ENCODE peak calls at places on chromosomes 7 and 10, in four cellular contexts. G, C, V and X are unnamed samples. For H3K4me1, the result is how much of the 10 kb centered on the place peaks cover.

GRCh38 chr7:84194484-84195260 is at the start of gene SEMA3A:
- DNase-seq in C (peak), V (peak), G (no peak), X (peak)

GRCh38 chr7:84985073-84985784 is 201.6 kb downstream of the SEMA3D start:
- DNase-seq in C (no peak), G (no peak), V (peak), X (no peak)

GRCh38 chr10:125878957-125879835 is 1.9 kb downstream of the DHX32 start:
- DNase-seq in V (peak), G (no peak), C (no peak), X (peak)

GRCh38 chr7:33251261-33251660 is 121.9 kb downstream of the BBS9 start:
- DNase-seq in G (no peak), C (no peak), V (peak), X (no peak)

GRCh38 chr7:122311280-122311679 is 6.7 kb upstream of the FEZF1 start:
- DNase-seq in G (peak), C (peak), V (no peak), X (peak)

GRCh38 chr7:150358433-150358832 is 10.2 kb upstream of the REPIN1 start:
- DNase-seq in C (no peak), V (no peak), G (no peak), X (no peak)

GRCh38 chr10:43039629-43040481 is 37.0 kb upstream of the RET start:
- DNase-seq in G (peak), C (peak), V (no peak), X (no peak)

GRCh38 chr10:89242840-89243586 is 8.6 kb downstream of the LIPA start:
- DNase-seq in C (no peak), V (no peak), G (no peak), X (no peak)

GRCh38 chr7:67821116-67821515 is 824.5 kb downstream of the TYW1 start:
- DNase-seq in G (no peak), V (no peak), C (no peak), X (no peak)

GRCh38 chr10:102593074-102593803 is 51.0 kb upstream of the TRIM8 start:
- DNase-seq in V (peak), G (no peak), C (no peak), X (peak)

GRCh38 chr10:69408318-69409175 is 8.2 kb downstream of the TACR2 start:
- DNase-seq in G (peak), C (peak), V (peak), X (peak)

GRCh38 chr7:80918909-80919721 is at the start of gene SEMA3C:
- DNase-seq in G (peak), C (peak), V (peak), X (peak)

GRCh38 chr7:82572195-82572880 is 128.8 kb upstream of the CACNA2D1 start:
- DNase-seq in C (peak), V (peak), G (peak), X (peak)

GRCh38 chr10:27865221-27865635 is 119.6 kb upstream of the MKX start:
- DNase-seq in G (no peak), V (peak), C (no peak), X (no peak)

GRCh38 chr10:133056651-133057178 is 31.0 kb upstream of the ADGRA1 start:
- DNase-seq in G (no peak), V (no peak), C (no peak), X (no peak)

GRCh38 chr7:94133460-94133859 is 129.3 kb upstream of the BET1 start:
- DNase-seq in V (no peak), G (no peak), C (no peak), X (peak)

GRCh38 chr10:99708428-99709010 is 23.4 kb downstream of the COX15 start:
- DNase-seq in G (no peak), C (no peak), V (peak), X (no peak)

GRCh38 chr7:138992052-138992531 is 10.9 kb upstream of the KIAA1549 start:
- DNase-seq in V (peak), C (no peak), G (no peak), X (no peak)

GRCh38 chr7:128740996-128741395 is 1.8 kb downstream of the CALU start:
- DNase-seq in G (no peak), C (no peak), V (no peak), X (no peak)

GRCh38 chr10:17235136-17235535 is 7.1 kb downstream of the VIM start:
- DNase-seq in G (no peak), C (peak), V (no peak), X (peak)

GRCh38 chr10:133274751-133275682 is 1.7 kb downstream of the ADAM8 start:
- DNase-seq in C (no peak), V (no peak), G (no peak), X (no peak)

GRCh38 chr10:71812016-71812912 is 38.8 kb downstream of the PSAP start:
- DNase-seq in C (peak), V (peak), G (peak), X (peak)

GRCh38 chr7:136275794-136276193 is 298.6 kb upstream of the MTPN start:
- DNase-seq in C (no peak), V (no peak), G (no peak), X (no peak)

GRCh38 chr7:137146996-137147720 is 196.4 kb downstream of the PTN start:
- DNase-seq in G (no peak), V (no peak), C (no peak), X (no peak)

GRCh38 chr7:676246-676971 is 50.1 kb upstream of the DNAAF5 start:
- DNase-seq in G (no peak), C (no peak), V (no peak), X (no peak)

GRCh38 chr7:105916603-105917002 is 40.2 kb upstream of the ATXN7L1 start:
- DNase-seq in V (peak), C (no peak), G (no peak), X (no peak)

GRCh38 chr7:108329514-108329913 is 126.7 kb downstream of the NRCAM start:
- DNase-seq in G (no peak), C (no peak), V (no peak), X (no peak)

GRCh38 chr10:131132681-131133080 is 178.8 kb downstream of the TCERG1L start:
- DNase-seq in G (no peak), C (no peak), V (no peak), X (no peak)

GRCh38 chr10:127909716-127910463 is 3.0 kb downstream of the PTPRE start:
- DNase-seq in V (no peak), G (no peak), C (peak), X (no peak)

GRCh38 chr10:63666836-63667383 is 145.7 kb downstream of the REEP3 start:
- DNase-seq in C (no peak), G (no peak), V (peak), X (no peak)

DNA sequence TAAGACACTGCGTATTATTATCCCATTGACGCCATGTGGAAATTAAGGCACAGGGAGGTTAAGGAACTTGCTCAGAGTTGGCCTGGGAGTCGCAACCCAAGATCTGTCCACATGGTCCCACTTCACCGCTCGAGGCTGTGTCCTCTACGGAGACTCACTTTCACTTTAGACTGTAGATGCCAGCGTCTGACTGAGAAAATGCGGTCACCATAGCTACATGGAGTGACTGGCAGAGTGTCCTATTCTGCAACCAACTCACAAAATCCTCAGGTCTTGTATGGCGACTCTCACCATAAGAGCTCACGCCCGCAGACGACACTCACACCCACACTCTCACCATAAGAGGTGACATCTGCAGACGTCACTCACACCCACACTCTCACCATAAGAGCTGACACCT is 257.9 kb downstream of the PTPRN2 start:
- DNase-seq in V (no peak), C (no peak), G (no peak), X (no peak)
- H3K4me1 ChIP-seq in V (under half), C (under half), G (under half), X (under half)

GRCh38 chr7:44445986-44446671 is 44.3 kb downstream of the NUDCD3 start:
- DNase-seq in V (no peak), G (no peak), C (no peak), X (no peak)

GRCh38 chr7:44448922-44449321 is 41.5 kb downstream of the NUDCD3 start:
- DNase-seq in G (no peak), V (peak), C (no peak), X (no peak)

GRCh38 chr7:44449531-44449930 is 40.9 kb downstream of the NUDCD3 start:
- DNase-seq in G (no peak), C (no peak), V (peak), X (no peak)

GRCh38 chr7:44447874-44448425 is 42.5 kb downstream of the NUDCD3 start:
- DNase-seq in V (no peak), G (no peak), C (no peak), X (no peak)

GRCh38 chr7:44448456-44448855 is 42.0 kb downstream of the NUDCD3 start:
- DNase-seq in V (peak), C (no peak), G (no peak), X (no peak)
- H3K56ac ChIP-seq in V (no peak), C (no peak), G (no peak), X (no peak)

GRCh38 chr7:116219288-116219687 is 8.9 kb downstream of the TES start:
- DNase-seq in G (no peak), V (no peak), C (no peak), X (no peak)
- H3K4me1 ChIP-seq in G (under half), V (under half), C (under half), X (under half)

GRCh38 chr10:7090529-7090928 is 320.3 kb downstream of the SFMBT2 start:
- DNase-seq in C (no peak), V (peak), G (no peak), X (no peak)
- H3K56ac ChIP-seq in C (no peak), V (no peak), G (no peak), X (no peak)

DNA sequence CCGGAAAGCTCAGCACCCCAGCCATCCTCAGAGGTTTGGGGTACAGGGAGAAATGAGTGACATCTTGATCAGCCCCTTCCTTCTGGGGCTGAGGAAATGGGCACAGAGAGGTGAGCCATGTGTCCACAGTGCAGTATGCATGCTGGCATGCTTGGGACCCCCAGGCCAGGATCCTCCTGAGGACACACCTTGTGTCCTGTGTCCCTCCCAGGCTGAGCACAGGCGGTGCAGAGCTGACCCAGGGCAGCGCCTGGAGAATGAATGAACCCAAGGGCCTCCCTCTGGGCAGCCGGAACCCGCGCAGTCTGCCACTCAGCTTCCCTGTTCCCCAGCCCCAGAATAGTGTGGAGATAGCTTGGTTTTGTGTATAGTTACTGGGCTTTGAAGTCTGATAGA is 118.8 kb downstream of the ZMIZ1 start:
- DNase-seq in V (no peak), C (no peak), G (no peak), X (no peak)
- H3K4me1 ChIP-seq in V (half or more), C (under half), G (under half), X (under half)

GRCh38 chr10:24884316-24884715 is 68.1 kb downstream of the PRTFDC1 start:
- DNase-seq in C (no peak), V (no peak), G (no peak), X (no peak)

GRCh38 chr10:24885551-24885950 is 66.9 kb downstream of the PRTFDC1 start:
- DNase-seq in G (no peak), C (no peak), V (peak), X (no peak)

GRCh38 chr10:24886281-24886680 is 66.1 kb downstream of the PRTFDC1 start:
- DNase-seq in C (no peak), V (no peak), G (no peak), X (no peak)

GRCh38 chr10:24884793-24885192 is 67.6 kb downstream of the PRTFDC1 start:
- DNase-seq in V (no peak), C (peak), G (no peak), X (peak)

GRCh38 chr10:24882047-24882698 is 70.2 kb downstream of the PRTFDC1 start:
- DNase-seq in C (no peak), V (peak), G (no peak), X (no peak)
- H3K56ac ChIP-seq in C (no peak), V (no peak), G (no peak), X (no peak)

GRCh38 chr10:373015-373414 is 237.8 kb downstream of the ZMYND11 start:
- DNase-seq in G (no peak), V (peak), C (no peak), X (no peak)

GRCh38 chr10:373516-374309 is 238.5 kb downstream of the ZMYND11 start:
- DNase-seq in G (no peak), C (no peak), V (peak), X (peak)

GRCh38 chr10:375885-376505 is 240.7 kb downstream of the ZMYND11 start:
- DNase-seq in C (no peak), V (no peak), G (no peak), X (no peak)

GRCh38 chr10:372566-372965 is 237.3 kb downstream of the ZMYND11 start:
- DNase-seq in C (no peak), G (no peak), V (no peak), X (no peak)

DNA sequence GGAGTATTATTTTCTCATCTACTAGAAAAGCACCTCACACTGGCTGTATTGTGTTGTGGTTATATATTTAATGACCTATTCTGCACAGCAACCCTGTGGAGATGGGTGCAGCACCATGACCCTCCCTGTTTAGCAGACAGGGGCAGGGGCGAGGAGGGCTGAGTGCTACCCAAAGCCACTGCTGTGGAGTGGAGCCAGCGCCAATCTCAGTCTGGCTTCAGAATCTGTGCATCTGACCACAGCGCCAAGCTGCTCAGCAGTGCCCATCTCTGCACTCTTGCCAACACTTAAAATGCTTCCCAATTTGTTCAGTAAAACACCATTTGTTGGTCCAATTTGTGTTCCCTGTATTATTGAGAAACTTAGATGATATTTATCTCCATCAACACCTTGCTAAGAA is 239.1 kb downstream of the ZMYND11 start:
- DNase-seq in C (no peak), V (no peak), G (no peak), X (no peak)
- H3K4me1 ChIP-seq in C (under half), V (under half), G (under half), X (under half)

DNA sequence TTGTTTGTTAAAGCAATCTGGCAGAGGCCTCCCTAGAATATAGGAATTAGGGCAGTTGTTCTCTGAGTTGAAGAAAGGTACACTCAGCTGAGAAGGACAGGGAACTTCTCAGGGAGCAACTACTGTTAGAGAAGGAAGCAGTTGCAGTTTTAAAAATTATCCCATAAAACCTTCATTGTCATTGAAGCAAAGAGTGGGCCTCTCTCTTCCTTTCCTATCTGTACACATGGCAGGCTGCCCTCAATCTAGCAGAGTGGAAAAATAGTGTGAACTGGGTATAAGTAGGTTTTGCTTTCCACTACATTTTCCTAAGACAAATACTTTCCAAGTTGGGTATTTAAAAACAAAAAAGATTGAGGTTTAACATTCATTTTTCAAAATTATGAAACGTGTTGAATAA is 236.7 kb upstream of the KLF14 start:
- DNase-seq in G (no peak), V (peak), C (no peak), X (no peak)
- H3K56ac ChIP-seq in G (no peak), V (no peak), C (no peak), X (no peak)

GRCh38 chr10:119349937-119350513 is 142.7 kb downstream of the GRK5 start:
- DNase-seq in G (no peak), V (no peak), C (no peak), X (no peak)
- H3K4me1 ChIP-seq in G (under half), V (under half), C (under half), X (under half)